ENCODE peak calls at places on chromosomes 11 and 22, in nine cellular contexts. One of them, this sample, is unnamed.

GRCh38 chr22:39234867-39235687 is 9.7 kb downstream of the PDGFB start:
- DNase-seq in GM23338: no peak
- DNase-seq in Calu3: no peak
- DNase-seq in HCT116: no peak
- DNase-seq in nephron progenitor cell: no peak
- DNase-seq in GM06990: no peak
- DNase-seq in esophagus muscularis mucosa: no peak
- DNase-seq in PC-9: peak; percentile 95
- DNase-seq in bronchial epithelial cell: peak; percentile 49
- DNase-seq in this sample: no peak

GRCh38 chr22:28002863-28003565 is 84.0 kb upstream of the PITPNB start:
- DNase-seq in GM23338: no peak
- DNase-seq in Calu3: no peak
- DNase-seq in HCT116: no peak
- DNase-seq in nephron progenitor cell: no peak
- DNase-seq in GM06990: no peak
- DNase-seq in esophagus muscularis mucosa: no peak
- DNase-seq in PC-9: no peak
- DNase-seq in bronchial epithelial cell: peak; percentile 62
- DNase-seq in this sample: no peak

GRCh38 chr11:16184588-16184987 is 171.8 kb downstream of the SOX6 start:
- DNase-seq in GM23338: no peak
- DNase-seq in Calu3: peak; percentile 38
- DNase-seq in HCT116: no peak
- DNase-seq in nephron progenitor cell: no peak
- DNase-seq in GM06990: no peak
- DNase-seq in esophagus muscularis mucosa: no peak
- DNase-seq in PC-9: peak; percentile 0
- DNase-seq in bronchial epithelial cell: peak; percentile 89
- DNase-seq in this sample: no peak

GRCh38 chr22:38699143-38699542 is 1.6 kb downstream of the JOSD1 start:
- DNase-seq in GM23338: no peak
- DNase-seq in Calu3: no peak
- DNase-seq in HCT116: no peak
- DNase-seq in nephron progenitor cell: no peak
- DNase-seq in GM06990: no peak
- DNase-seq in esophagus muscularis mucosa: no peak
- DNase-seq in PC-9: no peak
- DNase-seq in bronchial epithelial cell: no peak
- DNase-seq in this sample: no peak

GRCh38 chr11:131511794-131512193 is 141.4 kb downstream of the NTM start:
- DNase-seq in GM23338: peak; percentile 91
- DNase-seq in Calu3: no peak
- DNase-seq in HCT116: no peak
- DNase-seq in nephron progenitor cell: peak; percentile 57
- DNase-seq in GM06990: no peak
- DNase-seq in esophagus muscularis mucosa: no peak
- DNase-seq in PC-9: peak; percentile 59
- DNase-seq in bronchial epithelial cell: peak; percentile 29
- DNase-seq in this sample: no peak

GRCh38 chr11:79374707-79375106 is 66.1 kb downstream of the TENM4 start:
- DNase-seq in GM23338: peak; percentile 20
- DNase-seq in Calu3: no peak
- DNase-seq in HCT116: no peak
- DNase-seq in nephron progenitor cell: no peak
- DNase-seq in GM06990: no peak
- DNase-seq in esophagus muscularis mucosa: no peak
- DNase-seq in PC-9: no peak
- DNase-seq in bronchial epithelial cell: no peak
- DNase-seq in this sample: no peak

GRCh38 chr11:27460571-27460970 is 12.0 kb downstream of the LGR4 start:
- DNase-seq in GM23338: no peak
- DNase-seq in Calu3: no peak
- DNase-seq in HCT116: no peak
- DNase-seq in nephron progenitor cell: no peak
- DNase-seq in GM06990: no peak
- DNase-seq in esophagus muscularis mucosa: no peak
- DNase-seq in PC-9: no peak
- DNase-seq in bronchial epithelial cell: no peak
- DNase-seq in this sample: no peak

GRCh38 chr11:74437441-74437840 is 29.9 kb downstream of the KCNE3 start:
- DNase-seq in GM23338: no peak
- DNase-seq in Calu3: no peak
- DNase-seq in HCT116: no peak
- DNase-seq in nephron progenitor cell: no peak
- DNase-seq in GM06990: no peak
- DNase-seq in esophagus muscularis mucosa: no peak
- DNase-seq in PC-9: no peak
- DNase-seq in bronchial epithelial cell: peak; percentile 24
- DNase-seq in this sample: no peak

GRCh38 chr22:27800250-27801131 is 1.1 kb downstream of the MN1 start:
- DNase-seq in GM23338: no peak
- DNase-seq in Calu3: peak; percentile 9
- DNase-seq in HCT116: no peak
- DNase-seq in nephron progenitor cell: peak; percentile 49
- DNase-seq in GM06990: no peak
- DNase-seq in esophagus muscularis mucosa: no peak
- DNase-seq in PC-9: peak; percentile 34
- DNase-seq in bronchial epithelial cell: no peak
- DNase-seq in this sample: no peak

GRCh38 chr22:50191041-50191740 is 5.5 kb downstream of the TRABD start:
- DNase-seq in GM23338: no peak
- DNase-seq in Calu3: no peak
- DNase-seq in HCT116: no peak
- DNase-seq in nephron progenitor cell: peak; percentile 15
- DNase-seq in GM06990: peak; percentile 89
- DNase-seq in esophagus muscularis mucosa: no peak
- DNase-seq in PC-9: no peak
- DNase-seq in bronchial epithelial cell: no peak
- DNase-seq in this sample: no peak

GRCh38 chr11:129955282-129955681 is 47.4 kb downstream of the PRDM10 start:
- DNase-seq in GM23338: no peak
- DNase-seq in Calu3: no peak
- DNase-seq in HCT116: no peak
- DNase-seq in nephron progenitor cell: no peak
- DNase-seq in GM06990: no peak
- DNase-seq in esophagus muscularis mucosa: no peak
- DNase-seq in PC-9: no peak
- DNase-seq in bronchial epithelial cell: no peak
- DNase-seq in this sample: no peak

GRCh38 chr11:114059278-114059983 is at the start of gene ZBTB16:
- DNase-seq in GM23338: peak; percentile 92
- DNase-seq in Calu3: no peak
- DNase-seq in HCT116: no peak
- DNase-seq in nephron progenitor cell: peak; percentile 84
- DNase-seq in GM06990: no peak
- DNase-seq in esophagus muscularis mucosa: peak; percentile 96
- DNase-seq in PC-9: no peak
- DNase-seq in bronchial epithelial cell: no peak
- DNase-seq in this sample: peak; percentile 92

GRCh38 chr22:27626675-27627443 is 174.7 kb downstream of the MN1 start:
- DNase-seq in GM23338: no peak
- DNase-seq in Calu3: no peak
- DNase-seq in HCT116: no peak
- DNase-seq in nephron progenitor cell: no peak
- DNase-seq in GM06990: no peak
- DNase-seq in esophagus muscularis mucosa: no peak
- DNase-seq in PC-9: no peak
- DNase-seq in bronchial epithelial cell: peak; percentile 69
- DNase-seq in this sample: no peak

GRCh38 chr11:68750197-68750987 is 928 bp downstream of the TESMIN start:
- DNase-seq in GM23338: peak; percentile 87
- DNase-seq in Calu3: no peak
- DNase-seq in HCT116: no peak
- DNase-seq in nephron progenitor cell: peak; percentile 38
- DNase-seq in GM06990: peak; percentile 29
- DNase-seq in esophagus muscularis mucosa: no peak
- DNase-seq in PC-9: no peak
- DNase-seq in bronchial epithelial cell: no peak
- DNase-seq in this sample: no peak

GRCh38 chr22:36052505-36052941 is 23.9 kb upstream of the RBFOX2 start:
- DNase-seq in GM23338: no peak
- DNase-seq in Calu3: peak; percentile 84
- DNase-seq in HCT116: peak; percentile 77
- DNase-seq in nephron progenitor cell: no peak
- DNase-seq in GM06990: no peak
- DNase-seq in esophagus muscularis mucosa: no peak
- DNase-seq in PC-9: peak; percentile 84
- DNase-seq in bronchial epithelial cell: peak; percentile 96
- DNase-seq in this sample: no peak

GRCh38 chr11:559020-559620 is 1.4 kb downstream of the LMNTD2 start:
- DNase-seq in GM23338: peak; percentile 51
- DNase-seq in Calu3: no peak
- DNase-seq in HCT116: no peak
- DNase-seq in nephron progenitor cell: no peak
- DNase-seq in GM06990: no peak
- DNase-seq in esophagus muscularis mucosa: no peak
- DNase-seq in PC-9: no peak
- DNase-seq in bronchial epithelial cell: no peak
- DNase-seq in this sample: no peak
- TF ChIP-seq CTCF in GM23338: peak; percentile 16
- TF ChIP-seq CTCF in Calu3: no peak
- TF ChIP-seq CTCF in HCT116: peak; percentile 22
- TF ChIP-seq CTCF in nephron progenitor cell: no peak
- TF ChIP-seq CTCF in GM06990: no peak
- TF ChIP-seq CTCF in esophagus muscularis mucosa: no peak
- TF ChIP-seq CTCF in PC-9: no peak
- TF ChIP-seq CTCF in bronchial epithelial cell: no peak
- TF ChIP-seq CTCF in this sample: no peak

GRCh38 chr11:63920870-63921417 is 4.0 kb upstream of the RCOR2 start:
- DNase-seq in GM23338: peak; percentile 94
- DNase-seq in Calu3: no peak
- DNase-seq in HCT116: no peak
- DNase-seq in nephron progenitor cell: peak; percentile 83
- DNase-seq in GM06990: no peak
- DNase-seq in esophagus muscularis mucosa: no peak
- DNase-seq in PC-9: no peak
- DNase-seq in bronchial epithelial cell: no peak
- DNase-seq in this sample: no peak
- TF ChIP-seq CTCF in GM23338: peak; percentile 92
- TF ChIP-seq CTCF in Calu3: no peak
- TF ChIP-seq CTCF in HCT116: no peak
- TF ChIP-seq CTCF in nephron progenitor cell: peak; percentile 68
- TF ChIP-seq CTCF in GM06990: peak; percentile 85
- TF ChIP-seq CTCF in esophagus muscularis mucosa: peak; percentile 44
- TF ChIP-seq CTCF in PC-9: no peak
- TF ChIP-seq CTCF in bronchial epithelial cell: peak; percentile 61
- TF ChIP-seq CTCF in this sample: peak; percentile 53

GRCh38 chr11:125301301-125301700 is 136.8 kb downstream of the PKNOX2 start:
- DNase-seq in GM23338: no peak
- DNase-seq in Calu3: no peak
- DNase-seq in HCT116: no peak
- DNase-seq in nephron progenitor cell: no peak
- DNase-seq in GM06990: no peak
- DNase-seq in esophagus muscularis mucosa: no peak
- DNase-seq in PC-9: no peak
- DNase-seq in bronchial epithelial cell: no peak
- DNase-seq in this sample: no peak

GRCh38 chr11:125304111-125304639 is 139.6 kb downstream of the PKNOX2 start:
- DNase-seq in GM23338: no peak
- DNase-seq in Calu3: no peak
- DNase-seq in HCT116: no peak
- DNase-seq in nephron progenitor cell: no peak
- DNase-seq in GM06990: no peak
- DNase-seq in esophagus muscularis mucosa: no peak
- DNase-seq in PC-9: no peak
- DNase-seq in bronchial epithelial cell: no peak
- DNase-seq in this sample: no peak

GRCh38 chr11:125303186-125303585 is 138.6 kb downstream of the PKNOX2 start:
- DNase-seq in GM23338: no peak
- DNase-seq in Calu3: no peak
- DNase-seq in HCT116: no peak
- DNase-seq in nephron progenitor cell: no peak
- DNase-seq in GM06990: no peak
- DNase-seq in esophagus muscularis mucosa: no peak
- DNase-seq in PC-9: no peak
- DNase-seq in bronchial epithelial cell: no peak
- DNase-seq in this sample: no peak

GRCh38 chr11:125304876-125305275 is 140.3 kb downstream of the PKNOX2 start:
- DNase-seq in GM23338: no peak
- DNase-seq in Calu3: no peak
- DNase-seq in HCT116: no peak
- DNase-seq in nephron progenitor cell: no peak
- DNase-seq in GM06990: no peak
- DNase-seq in esophagus muscularis mucosa: no peak
- DNase-seq in PC-9: no peak
- DNase-seq in bronchial epithelial cell: no peak
- DNase-seq in this sample: no peak

GRCh38 chr11:125305346-125305745 is 140.8 kb downstream of the PKNOX2 start:
- DNase-seq in GM23338: peak; percentile 39
- DNase-seq in Calu3: no peak
- DNase-seq in HCT116: no peak
- DNase-seq in nephron progenitor cell: peak; percentile 27
- DNase-seq in GM06990: no peak
- DNase-seq in esophagus muscularis mucosa: no peak
- DNase-seq in PC-9: no peak
- DNase-seq in bronchial epithelial cell: no peak
- DNase-seq in this sample: no peak
- TF ChIP-seq CTCF in GM23338: peak; percentile 10
- TF ChIP-seq CTCF in Calu3: no peak
- TF ChIP-seq CTCF in HCT116: no peak
- TF ChIP-seq CTCF in nephron progenitor cell: no peak
- TF ChIP-seq CTCF in GM06990: no peak
- TF ChIP-seq CTCF in esophagus muscularis mucosa: no peak
- TF ChIP-seq CTCF in PC-9: no peak
- TF ChIP-seq CTCF in bronchial epithelial cell: no peak
- TF ChIP-seq CTCF in this sample: no peak

GRCh38 chr11:15157181-15157580 is 42.5 kb downstream of the INSC start:
- DNase-seq in GM23338: no peak
- DNase-seq in Calu3: no peak
- DNase-seq in HCT116: no peak
- DNase-seq in nephron progenitor cell: no peak
- DNase-seq in GM06990: no peak
- DNase-seq in esophagus muscularis mucosa: no peak
- DNase-seq in PC-9: no peak
- DNase-seq in bronchial epithelial cell: peak; percentile 97
- DNase-seq in this sample: no peak

GRCh38 chr11:15161746-15162145 is 47.0 kb downstream of the INSC start:
- DNase-seq in GM23338: no peak
- DNase-seq in Calu3: no peak
- DNase-seq in HCT116: no peak
- DNase-seq in nephron progenitor cell: no peak
- DNase-seq in GM06990: no peak
- DNase-seq in esophagus muscularis mucosa: no peak
- DNase-seq in PC-9: no peak
- DNase-seq in bronchial epithelial cell: no peak
- DNase-seq in this sample: no peak

GRCh38 chr11:15158351-15159015 is 43.8 kb downstream of the INSC start:
- DNase-seq in GM23338: no peak
- DNase-seq in Calu3: no peak
- DNase-seq in HCT116: no peak
- DNase-seq in nephron progenitor cell: no peak
- DNase-seq in GM06990: no peak
- DNase-seq in esophagus muscularis mucosa: no peak
- DNase-seq in PC-9: no peak
- DNase-seq in bronchial epithelial cell: peak; percentile 65
- DNase-seq in this sample: no peak

GRCh38 chr11:15157738-15158137 is 43.0 kb downstream of the INSC start:
- DNase-seq in GM23338: no peak
- DNase-seq in Calu3: no peak
- DNase-seq in HCT116: no peak
- DNase-seq in nephron progenitor cell: no peak
- DNase-seq in GM06990: no peak
- DNase-seq in esophagus muscularis mucosa: no peak
- DNase-seq in PC-9: no peak
- DNase-seq in bronchial epithelial cell: no peak
- DNase-seq in this sample: no peak

GRCh38 chr11:15159085-15159484 is 44.4 kb downstream of the INSC start:
- DNase-seq in GM23338: peak; percentile 62
- DNase-seq in Calu3: peak; percentile 12
- DNase-seq in HCT116: peak; percentile 28
- DNase-seq in nephron progenitor cell: no peak
- DNase-seq in GM06990: peak; percentile 3
- DNase-seq in esophagus muscularis mucosa: no peak
- DNase-seq in PC-9: no peak
- DNase-seq in bronchial epithelial cell: peak; percentile 56
- DNase-seq in this sample: no peak
- TF ChIP-seq CTCF in GM23338: peak; percentile 66
- TF ChIP-seq CTCF in Calu3: peak; percentile 46
- TF ChIP-seq CTCF in HCT116: peak; percentile 86
- TF ChIP-seq CTCF in nephron progenitor cell: peak; percentile 45
- TF ChIP-seq CTCF in GM06990: peak; percentile 73
- TF ChIP-seq CTCF in esophagus muscularis mucosa: no peak
- TF ChIP-seq CTCF in PC-9: peak; percentile 57
- TF ChIP-seq CTCF in bronchial epithelial cell: peak; percentile 75
- TF ChIP-seq CTCF in this sample: peak; percentile 32

This sample was measured in osteocyte.